ENCODE peak calls at places on chromosomes 4 and X, in seven cellular contexts. O, D, Z, Q, N, Y and M are unnamed samples. For H3K4me1, the result is how much of the 10 kb centered on the place peaks cover.

GRCh38 chrX:124863303-124863702 is 456.4 kb upstream of the TEX13C start:
- DNase-seq in O (no peak), D (no peak), Z (no peak), Q (no peak), N (no peak), Y (peak), M (no peak)

GRCh38 chr4:151228196-151229119 is 48.5 kb upstream of the PRSS48 start:
- DNase-seq in O (no peak), D (no peak), Z (peak), Q (no peak), N (no peak), Y (no peak), M (no peak)

GRCh38 chrX:48465336-48465933 is 4.6 kb downstream of the SLC38A5 start:
- DNase-seq in O (no peak), D (no peak), Z (peak), Q (no peak), N (no peak), Y (no peak), M (no peak)

GRCh38 chr4:74474345-74475099 is 29.6 kb downstream of the AREG start:
- DNase-seq in O (no peak), D (no peak), Z (peak), Q (no peak), N (no peak), Y (no peak), M (no peak)

GRCh38 chrX:136950206-136950605 is 69.7 kb upstream of the RBMX start:
- DNase-seq in O (no peak), D (no peak), Z (no peak), Q (no peak), N (no peak), Y (no peak), M (no peak)

GRCh38 chr4:160717848-160718247 is 1446.0 kb downstream of the FSTL5 start:
- DNase-seq in O (no peak), D (no peak), Z (no peak), Q (no peak), N (no peak), Y (no peak), M (no peak)

GRCh38 chr4:123107444-123108252 is 185.3 kb upstream of the NUDT6 start:
- DNase-seq in O (no peak), D (no peak), Z (no peak), Q (no peak), N (no peak), Y (no peak), M (peak)

GRCh38 chr4:1002131-1002630 is 9.0 kb upstream of the SLC26A1 start:
- DNase-seq in O (no peak), D (no peak), Z (peak), Q (peak), N (no peak), Y (peak), M (no peak)

GRCh38 chrX:10900585-10901289 is 210.4 kb upstream of the HCCS start:
- DNase-seq in O (no peak), D (no peak), Z (peak), Q (peak), N (no peak), Y (no peak), M (no peak)

GRCh38 chrX:37763400-37763799 is 16.5 kb upstream of the CYBB start:
- DNase-seq in O (no peak), D (no peak), Z (no peak), Q (no peak), N (no peak), Y (peak), M (no peak)

GRCh38 chr4:3039706-3040366 is 34.5 kb downstream of the HTT-AS start:
- DNase-seq in O (no peak), D (no peak), Z (no peak), Q (no peak), N (no peak), Y (no peak), M (no peak)

GRCh38 chrX:9885150-9885549 is 82.0 kb upstream of the CLDN34 start:
- DNase-seq in O (peak), D (no peak), Z (peak), Q (peak), N (peak), Y (peak), M (peak)

GRCh38 chr4:113020966-113021365 is 28.5 kb upstream of the ANK2 start:
- DNase-seq in O (no peak), D (no peak), Z (peak), Q (no peak), N (no peak), Y (peak), M (no peak)

GRCh38 chrX:113019958-113020357 is 179.3 kb upstream of the AMOT start:
- DNase-seq in O (no peak), D (no peak), Z (no peak), Q (no peak), N (no peak), Y (no peak), M (no peak)

GRCh38 chrX:136171420-136171819 is 24.1 kb downstream of the FHL1 start:
- DNase-seq in O (no peak), D (no peak), Z (no peak), Q (no peak), N (no peak), Y (no peak), M (no peak)

DNA sequence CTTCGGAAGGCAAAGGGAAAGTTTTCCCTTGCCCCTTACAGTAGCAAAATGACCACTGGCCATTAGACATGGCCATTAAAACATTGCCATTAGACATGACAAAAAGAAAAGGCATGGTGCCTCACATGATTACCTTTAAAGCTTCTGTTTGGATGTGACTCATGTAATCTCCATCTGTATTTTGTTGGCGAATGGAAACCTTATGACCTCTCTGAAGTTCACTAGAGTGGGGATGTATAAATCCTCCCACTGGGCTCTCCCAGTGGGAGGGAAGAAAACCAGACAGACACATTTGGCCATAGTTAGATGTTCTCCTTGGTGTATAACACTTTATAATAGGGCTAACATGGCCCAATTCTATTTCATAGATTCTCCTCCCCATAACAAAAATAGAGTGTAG is 152.6 kb downstream of the MAGEB17 start:
- DNase-seq in O (no peak), D (no peak), Z (peak), Q (no peak), N (no peak), Y (no peak), M (no peak)
- H3K4me1 ChIP-seq in O (under half), D (under half), Z (under half), Q (under half), N (under half), Y (under half), M (under half)

GRCh38 chr4:140103676-140104075 is 50.3 kb downstream of the MAML3 start:
- DNase-seq in O (no peak), D (no peak), Z (peak), Q (no peak), N (peak), Y (no peak), M (no peak)
- H3K4me1 ChIP-seq in O (under half), D (under half), Z (under half), Q (under half), N (under half), Y (under half), M (under half)

DNA sequence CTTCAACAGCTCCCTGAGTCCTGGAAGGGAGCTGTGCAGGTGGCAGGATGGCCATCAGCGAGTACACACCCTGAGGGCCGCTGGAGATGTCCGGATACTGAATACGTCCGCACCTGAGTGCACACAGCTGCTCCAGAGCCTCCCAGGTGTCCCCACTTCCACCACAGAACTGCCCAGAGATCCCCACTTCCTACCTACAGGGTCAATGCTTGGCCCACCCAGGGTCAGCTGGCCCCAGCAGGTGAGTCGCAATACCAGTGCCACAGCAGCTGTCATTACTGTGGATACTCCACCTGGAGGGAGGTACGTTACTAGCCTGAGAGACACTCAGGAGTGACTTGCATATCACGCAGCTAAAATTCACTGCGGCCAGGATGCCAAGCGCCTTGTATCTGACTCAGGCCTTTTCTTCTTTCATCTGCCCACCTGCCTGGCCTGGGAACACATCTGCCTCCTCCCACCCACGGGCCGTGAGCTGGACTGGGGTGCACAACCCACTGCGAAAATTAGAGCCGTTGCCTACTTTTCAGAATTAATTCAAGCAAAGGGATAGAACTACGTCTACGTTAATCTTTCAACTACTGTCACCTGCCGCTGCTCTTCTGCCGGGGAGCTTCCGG is 9.4 kb downstream of the C4orf50 start:
- DNase-seq in O (no peak), D (no peak), Z (no peak), Q (no peak), N (no peak), Y (no peak), M (no peak)
- H3K4me1 ChIP-seq in O (under half), D (under half), Z (under half), Q (under half), N (under half), Y (under half), M (under half)

GRCh38 chr4:10099521-10100325 is 16.9 kb downstream of the WDR1 start:
- DNase-seq in O (no peak), D (no peak), Z (no peak), Q (no peak), N (peak), Y (peak), M (no peak)

GRCh38 chr4:10097906-10098769 is 18.5 kb downstream of the WDR1 start:
- DNase-seq in O (no peak), D (no peak), Z (peak), Q (no peak), N (no peak), Y (no peak), M (peak)

GRCh38 chr4:10096976-10097330 is 19.6 kb downstream of the WDR1 start:
- DNase-seq in O (no peak), D (no peak), Z (no peak), Q (no peak), N (no peak), Y (no peak), M (peak)

GRCh38 chr4:10100734-10101216 is 15.8 kb downstream of the WDR1 start:
- DNase-seq in O (no peak), D (no peak), Z (no peak), Q (no peak), N (peak), Y (no peak), M (peak)

GRCh38 chr4:10098770-10099139 is 17.8 kb downstream of the WDR1 start:
- DNase-seq in O (no peak), D (no peak), Z (peak), Q (no peak), N (peak), Y (no peak), M (peak)
- H3K4me1 ChIP-seq in O (under half), D (half or more), Z (half or more), Q (under half), N (half or more), Y (under half), M (under half)

GRCh38 chr4:143609492-143609891 is 91.0 kb downstream of the FREM3 start:
- DNase-seq in O (no peak), D (no peak), Z (no peak), Q (no peak), N (no peak), Y (no peak), M (no peak)
- H3K4me1 ChIP-seq in O (under half), D (under half), Z (under half), Q (under half), N (under half), Y (under half), M (under half)

DNA sequence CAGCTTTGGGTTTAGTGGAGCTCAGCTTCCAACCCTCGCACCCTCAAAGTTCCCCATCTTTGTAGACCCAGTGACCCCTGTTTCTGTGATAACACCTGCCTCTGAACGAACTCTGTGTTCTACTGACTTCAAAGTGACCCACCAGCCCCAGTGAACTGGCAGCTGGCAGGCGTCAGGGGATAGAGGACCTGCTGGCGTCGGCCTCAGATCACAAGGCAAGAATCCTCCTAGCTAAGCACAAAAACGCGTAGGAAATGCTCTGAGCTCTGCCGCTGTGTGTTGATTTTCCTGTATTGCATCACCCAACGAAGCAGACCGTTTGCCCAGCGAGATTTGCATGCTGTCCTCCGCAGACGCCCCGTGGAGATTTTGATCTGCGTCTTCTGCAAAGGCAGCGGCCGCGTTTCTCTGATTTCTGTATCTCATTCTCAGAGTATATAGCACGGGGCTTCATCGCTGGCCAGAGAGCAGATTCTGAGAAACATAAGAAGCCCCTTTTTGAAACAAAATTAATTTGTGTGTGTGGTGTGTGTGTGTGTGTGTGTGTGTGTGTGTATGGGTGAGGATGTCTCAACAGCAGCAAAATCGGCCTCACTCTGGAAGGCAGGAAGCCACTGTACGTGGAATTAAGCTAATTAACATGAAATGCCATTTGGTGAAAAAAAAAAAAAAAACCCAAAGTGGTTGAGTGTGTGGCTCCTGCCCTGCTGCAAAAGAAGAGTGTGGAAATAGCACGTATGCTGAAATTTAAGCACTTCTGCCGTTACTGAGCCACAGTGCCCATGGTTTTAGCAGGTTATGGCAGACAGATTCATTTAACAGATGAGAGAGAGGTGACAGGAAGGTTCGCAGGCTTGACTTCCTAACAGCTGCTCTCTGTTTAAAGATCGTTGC is 29.2 kb upstream of the ASMTL start:
- DNase-seq in O (no peak), D (no peak), Z (peak), Q (peak), N (peak), Y (peak), M (peak)
- H3K4me1 ChIP-seq in O (under half), D (under half), Z (under half), Q (under half), N (under half), Y (under half), M (under half)